ENCODE peak calls at places on chromosomes 12 and 14, in six cellular contexts. One of them, this sample, is unnamed.

GRCh38 chr12:51391047-51391837 is at the start of gene GALNT6:
- DNase-seq in astrocyte of the spinal cord: no peak
- DNase-seq in CD8-positive, alpha-beta T cell: peak
- DNase-seq in lung: no peak
- DNase-seq in RWPE1: peak
- DNase-seq in B cell: peak
- DNase-seq in this sample: peak

GRCh38 chr14:99816642-99817041 is 23.4 kb downstream of the EML1 start:
- DNase-seq in astrocyte of the spinal cord: no peak
- DNase-seq in CD8-positive, alpha-beta T cell: no peak
- DNase-seq in lung: no peak
- DNase-seq in RWPE1: no peak
- DNase-seq in B cell: no peak
- DNase-seq in this sample: no peak

GRCh38 chr12:70853326-70853725 is 67.2 kb downstream of the PTPRR start:
- DNase-seq in astrocyte of the spinal cord: peak
- DNase-seq in CD8-positive, alpha-beta T cell: no peak
- DNase-seq in lung: peak
- DNase-seq in RWPE1: no peak
- DNase-seq in B cell: no peak
- DNase-seq in this sample: no peak

GRCh38 chr14:97571861-97572555 is 774.8 kb downstream of the VRK1 start:
- DNase-seq in astrocyte of the spinal cord: no peak
- DNase-seq in CD8-positive, alpha-beta T cell: no peak
- DNase-seq in lung: no peak
- DNase-seq in RWPE1: no peak
- DNase-seq in B cell: no peak
- DNase-seq in this sample: no peak

GRCh38 chr12:94046626-94047410 is 101.6 kb upstream of the PLXNC1 start:
- DNase-seq in astrocyte of the spinal cord: no peak
- DNase-seq in CD8-positive, alpha-beta T cell: no peak
- DNase-seq in lung: no peak
- DNase-seq in RWPE1: peak
- DNase-seq in B cell: no peak
- DNase-seq in this sample: no peak

GRCh38 chr14:104659764-104660523 is 29.5 kb upstream of the INF2 start:
- DNase-seq in astrocyte of the spinal cord: no peak
- DNase-seq in CD8-positive, alpha-beta T cell: no peak
- DNase-seq in lung: no peak
- DNase-seq in RWPE1: no peak
- DNase-seq in B cell: peak
- DNase-seq in this sample: no peak

GRCh38 chr14:29370024-29370423 is 557.6 kb downstream of the PRKD1 start:
- DNase-seq in astrocyte of the spinal cord: no peak
- DNase-seq in CD8-positive, alpha-beta T cell: no peak
- DNase-seq in lung: no peak
- DNase-seq in RWPE1: no peak
- DNase-seq in B cell: no peak
- DNase-seq in this sample: no peak

GRCh38 chr14:31967669-31967975 is 109.5 kb upstream of the ARHGAP5 start:
- DNase-seq in astrocyte of the spinal cord: no peak
- DNase-seq in CD8-positive, alpha-beta T cell: no peak
- DNase-seq in lung: no peak
- DNase-seq in RWPE1: no peak
- DNase-seq in B cell: no peak
- DNase-seq in this sample: no peak

GRCh38 chr12:89288959-89289358 is 63.3 kb downstream of the DUSP6 start:
- DNase-seq in astrocyte of the spinal cord: no peak
- DNase-seq in CD8-positive, alpha-beta T cell: no peak
- DNase-seq in lung: no peak
- DNase-seq in RWPE1: peak
- DNase-seq in B cell: no peak
- DNase-seq in this sample: no peak

GRCh38 chr14:46940600-46940999 is 289.0 kb upstream of the RPL10L start:
- DNase-seq in astrocyte of the spinal cord: no peak
- DNase-seq in CD8-positive, alpha-beta T cell: no peak
- DNase-seq in lung: no peak
- DNase-seq in RWPE1: no peak
- DNase-seq in B cell: no peak
- DNase-seq in this sample: no peak

GRCh38 chr14:104888489-104889373 is 23.7 kb downstream of the CEP170B start:
- DNase-seq in astrocyte of the spinal cord: no peak
- DNase-seq in CD8-positive, alpha-beta T cell: no peak
- DNase-seq in lung: no peak
- DNase-seq in RWPE1: no peak
- DNase-seq in B cell: peak
- DNase-seq in this sample: no peak

GRCh38 chr12:131775904-131776889 is 52.0 kb upstream of the MMP17 start:
- DNase-seq in astrocyte of the spinal cord: no peak
- DNase-seq in CD8-positive, alpha-beta T cell: no peak
- DNase-seq in lung: no peak
- DNase-seq in RWPE1: no peak
- DNase-seq in B cell: peak
- DNase-seq in this sample: no peak

GRCh38 chr12:53750812-53751335 is 905 bp downstream of the CISTR start:
- DNase-seq in astrocyte of the spinal cord: no peak
- DNase-seq in CD8-positive, alpha-beta T cell: no peak
- DNase-seq in lung: no peak
- DNase-seq in RWPE1: no peak
- DNase-seq in B cell: peak
- DNase-seq in this sample: peak

GRCh38 chr12:27048822-27049752 is 26.7 kb downstream of the MED21 start:
- DNase-seq in astrocyte of the spinal cord: peak
- DNase-seq in CD8-positive, alpha-beta T cell: no peak
- DNase-seq in lung: no peak
- DNase-seq in RWPE1: peak
- DNase-seq in B cell: no peak
- DNase-seq in this sample: no peak

GRCh38 chr14:71143391-71144290 is 236.4 kb downstream of the PCNX1 start:
- DNase-seq in astrocyte of the spinal cord: peak
- DNase-seq in CD8-positive, alpha-beta T cell: no peak
- DNase-seq in lung: no peak
- DNase-seq in RWPE1: peak
- DNase-seq in B cell: no peak
- DNase-seq in this sample: no peak

GRCh38 chr14:81315344-81315743 is 84.8 kb downstream of the STON2 start:
- DNase-seq in astrocyte of the spinal cord: no peak
- DNase-seq in CD8-positive, alpha-beta T cell: no peak
- DNase-seq in lung: no peak
- DNase-seq in RWPE1: no peak
- DNase-seq in B cell: no peak
- DNase-seq in this sample: peak

GRCh38 chr12:119835068-119835467 is 42.1 kb downstream of the CIT start:
- DNase-seq in astrocyte of the spinal cord: no peak
- DNase-seq in CD8-positive, alpha-beta T cell: no peak
- DNase-seq in lung: no peak
- DNase-seq in RWPE1: no peak
- DNase-seq in B cell: no peak
- DNase-seq in this sample: no peak

GRCh38 chr12:92721130-92721529 is 18.3 kb downstream of the PLEKHG7 start:
- DNase-seq in astrocyte of the spinal cord: peak
- DNase-seq in CD8-positive, alpha-beta T cell: no peak
- DNase-seq in lung: no peak
- DNase-seq in RWPE1: no peak
- DNase-seq in B cell: no peak
- DNase-seq in this sample: no peak

GRCh38 chr12:118052324-118053070 is 8.5 kb downstream of the WSB2 start:
- DNase-seq in astrocyte of the spinal cord: peak
- DNase-seq in CD8-positive, alpha-beta T cell: no peak
- DNase-seq in lung: peak
- DNase-seq in RWPE1: peak
- DNase-seq in B cell: no peak
- DNase-seq in this sample: no peak

GRCh38 chr14:94601961-94602391 is 10.2 kb upstream of the SERPINA3 start:
- DNase-seq in astrocyte of the spinal cord: peak
- DNase-seq in CD8-positive, alpha-beta T cell: no peak
- DNase-seq in lung: peak
- DNase-seq in RWPE1: peak
- DNase-seq in B cell: no peak
- DNase-seq in this sample: no peak

GRCh38 chr12:6791931-6792520 is 2.7 kb downstream of the CD4 start:
- DNase-seq in astrocyte of the spinal cord: no peak
- DNase-seq in CD8-positive, alpha-beta T cell: no peak
- DNase-seq in lung: no peak
- DNase-seq in RWPE1: no peak
- DNase-seq in B cell: no peak
- DNase-seq in this sample: no peak

GRCh38 chr12:12718853-12719252 is 1.7 kb downstream of the CDKN1B start:
- DNase-seq in astrocyte of the spinal cord: peak
- DNase-seq in CD8-positive, alpha-beta T cell: no peak
- DNase-seq in lung: no peak
- DNase-seq in RWPE1: no peak
- DNase-seq in B cell: no peak
- DNase-seq in this sample: peak

GRCh38 chr12:113461666-113462065 is 10.0 kb downstream of the LHX5 start:
- DNase-seq in astrocyte of the spinal cord: no peak
- DNase-seq in CD8-positive, alpha-beta T cell: no peak
- DNase-seq in lung: no peak
- DNase-seq in RWPE1: peak
- DNase-seq in B cell: no peak
- DNase-seq in this sample: no peak

GRCh38 chr14:51401272-51401671 is 161.2 kb downstream of the TMX1 start:
- DNase-seq in astrocyte of the spinal cord: peak
- DNase-seq in CD8-positive, alpha-beta T cell: no peak
- DNase-seq in lung: no peak
- DNase-seq in RWPE1: no peak
- DNase-seq in B cell: no peak
- DNase-seq in this sample: no peak

GRCh38 chr12:116945901-116946550 is 35.3 kb downstream of the FBXW8 start:
- DNase-seq in astrocyte of the spinal cord: no peak
- DNase-seq in CD8-positive, alpha-beta T cell: no peak
- DNase-seq in lung: no peak
- DNase-seq in RWPE1: no peak
- DNase-seq in B cell: no peak
- DNase-seq in this sample: no peak

GRCh38 chr12:52005903-52006703 is 643 bp upstream of the TAMALIN start:
- DNase-seq in astrocyte of the spinal cord: no peak
- DNase-seq in CD8-positive, alpha-beta T cell: no peak
- DNase-seq in lung: peak
- DNase-seq in RWPE1: no peak
- DNase-seq in B cell: peak
- DNase-seq in this sample: peak

DNA sequence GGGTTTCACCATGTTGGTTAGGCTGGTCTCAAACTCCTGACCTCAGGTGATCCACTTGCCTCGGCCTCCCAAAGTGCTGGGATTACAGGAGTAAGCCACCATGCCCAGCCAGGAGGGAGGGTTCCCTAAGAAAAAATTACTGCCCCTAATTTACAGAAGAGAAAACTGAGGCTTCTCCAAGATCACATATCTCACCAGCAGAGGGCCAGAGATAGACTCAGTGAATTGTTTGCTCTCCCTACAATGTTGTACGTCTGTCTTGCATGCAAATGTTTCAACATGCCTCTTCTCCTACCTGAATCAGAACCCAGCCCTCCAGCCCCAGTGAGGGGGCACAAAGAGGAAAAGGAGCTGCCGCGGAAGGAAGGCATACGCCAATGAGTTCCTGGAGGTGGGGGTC is 48.3 kb upstream of the TMEM263 start:
- DNase-seq in astrocyte of the spinal cord: no peak
- DNase-seq in CD8-positive, alpha-beta T cell: no peak
- DNase-seq in lung: no peak
- DNase-seq in RWPE1: no peak
- DNase-seq in B cell: no peak
- DNase-seq in this sample: no peak
- TF ChIP-seq CTCF in astrocyte of the spinal cord: no peak
- TF ChIP-seq CTCF in CD8-positive, alpha-beta T cell: no peak
- TF ChIP-seq CTCF in lung: no peak
- TF ChIP-seq CTCF in RWPE1: no peak
- TF ChIP-seq CTCF in B cell: peak
- TF ChIP-seq CTCF in this sample: no peak

DNA sequence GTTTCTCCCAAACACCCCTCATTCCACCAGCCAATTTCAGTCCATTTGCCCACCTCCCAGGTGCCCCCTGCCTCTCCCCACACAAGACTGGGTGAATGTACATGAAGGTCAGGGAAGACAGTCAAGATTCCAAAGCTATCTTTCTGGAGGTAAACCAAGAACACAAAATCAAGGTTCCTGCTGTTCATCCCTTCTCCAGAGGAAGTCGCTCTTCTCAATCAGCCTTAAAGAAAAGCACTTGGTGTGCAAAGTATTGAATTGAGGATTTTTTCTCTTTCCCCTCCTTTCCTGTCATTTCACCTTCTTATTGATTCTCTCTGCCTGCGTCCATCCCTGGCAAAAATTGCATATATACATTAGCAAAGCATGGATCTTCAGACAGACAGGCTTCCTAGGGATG is 4.5 kb downstream of the GRIN2B start:
- DNase-seq in astrocyte of the spinal cord: no peak
- DNase-seq in CD8-positive, alpha-beta T cell: no peak
- DNase-seq in lung: no peak
- DNase-seq in RWPE1: no peak
- DNase-seq in B cell: no peak
- DNase-seq in this sample: no peak
- TF ChIP-seq CTCF in astrocyte of the spinal cord: no peak
- TF ChIP-seq CTCF in CD8-positive, alpha-beta T cell: no peak
- TF ChIP-seq CTCF in lung: no peak
- TF ChIP-seq CTCF in RWPE1: no peak
- TF ChIP-seq CTCF in B cell: no peak
- TF ChIP-seq CTCF in this sample: no peak

GRCh38 chr12:77947746-77948145 is 117.1 kb downstream of the NAV3 start:
- DNase-seq in astrocyte of the spinal cord: no peak
- DNase-seq in CD8-positive, alpha-beta T cell: no peak
- DNase-seq in lung: no peak
- DNase-seq in RWPE1: no peak
- DNase-seq in B cell: no peak
- DNase-seq in this sample: no peak
- TF ChIP-seq CTCF in astrocyte of the spinal cord: no peak
- TF ChIP-seq CTCF in CD8-positive, alpha-beta T cell: no peak
- TF ChIP-seq CTCF in lung: no peak
- TF ChIP-seq CTCF in RWPE1: no peak
- TF ChIP-seq CTCF in B cell: no peak
- TF ChIP-seq CTCF in this sample: no peak

DNA sequence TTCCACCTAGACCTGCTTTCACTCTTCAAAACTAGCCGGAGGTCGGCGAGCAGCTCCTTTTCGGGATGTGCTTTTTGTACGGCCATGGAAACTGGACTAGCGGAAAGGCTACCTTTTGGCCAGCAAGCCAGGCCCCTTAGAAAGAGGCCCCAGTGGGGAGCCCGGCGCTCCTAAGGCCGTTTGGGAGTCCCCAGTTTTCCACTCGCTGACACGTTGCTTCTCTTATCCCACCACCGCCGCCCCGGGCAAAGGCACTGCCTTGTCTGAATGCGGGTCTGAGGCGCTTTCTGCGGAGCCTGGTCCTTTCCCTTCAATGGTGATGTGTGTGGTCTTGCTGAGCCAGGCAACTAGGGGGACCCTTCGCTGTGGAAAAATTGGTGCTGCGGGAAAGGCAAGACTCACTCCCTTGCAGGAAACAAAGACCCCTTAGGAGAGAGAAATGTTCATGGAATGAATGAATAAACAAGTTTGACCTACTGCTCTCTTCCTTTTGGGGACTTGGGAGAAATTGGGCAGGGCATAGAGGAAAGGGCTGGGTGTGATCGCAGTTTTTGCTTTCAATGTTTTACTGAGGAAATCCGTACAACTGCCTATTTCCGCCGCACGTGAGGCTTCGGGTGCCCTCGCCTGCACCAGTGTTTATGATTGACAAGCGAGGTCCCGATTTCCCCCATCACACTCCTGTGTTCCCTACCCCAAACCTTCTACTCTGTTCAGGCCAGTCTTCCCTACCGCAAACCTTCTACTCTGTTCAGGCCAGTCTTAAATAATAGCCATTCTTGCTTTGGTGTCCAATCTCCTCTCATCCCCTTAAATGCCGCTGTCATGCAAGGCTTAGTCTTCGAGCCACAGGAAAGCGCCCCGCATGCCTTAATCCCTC is 970 bp upstream of the SLC38A2 start:
- DNase-seq in astrocyte of the spinal cord: peak
- DNase-seq in CD8-positive, alpha-beta T cell: peak
- DNase-seq in lung: peak
- DNase-seq in RWPE1: peak
- DNase-seq in B cell: peak
- DNase-seq in this sample: peak
- TF ChIP-seq CTCF in astrocyte of the spinal cord: peak
- TF ChIP-seq CTCF in CD8-positive, alpha-beta T cell: no peak
- TF ChIP-seq CTCF in lung: no peak
- TF ChIP-seq CTCF in RWPE1: no peak
- TF ChIP-seq CTCF in B cell: peak
- TF ChIP-seq CTCF in this sample: no peak